ENCODE peak calls at places on chromosomes 4 and X, in six cellular contexts. J is naive thymus-derived CD4-positive, alpha-beta T cell; A is IMR-90; S is cardiac muscle cell; Z is RWPE1; C is HCT116. E is an unnamed sample.

GRCh38 chr4:127400736-127401346 is 231.9 kb upstream of the INTU start:
- DNase-seq in A (peak; percentile 83), C (peak; percentile 73), Z (peak; percentile 49), S (peak; percentile 67), J (no peak), E (peak; percentile 24)

GRCh38 chrX:153595387-153595786 is 3.6 kb downstream of the CCNQ start:
- DNase-seq in Z (no peak), J (no peak), A (no peak), C (no peak), S (no peak), E (no peak)

GRCh38 chrX:9525511-9526248 is 60.8 kb downstream of the TBL1X start:
- DNase-seq in S (peak; percentile 53), J (peak; percentile 15), Z (no peak), C (no peak), A (peak; percentile 21), E (no peak)

GRCh38 chr4:5750052-5750950 is 39.3 kb downstream of the EVC start:
- DNase-seq in S (no peak), J (no peak), A (peak; percentile 84), Z (no peak), C (no peak), E (no peak)

GRCh38 chr4:24514808-24515207 is 69.5 kb downstream of the DHX15 start:
- DNase-seq in C (no peak), S (no peak), Z (peak; percentile 26), A (no peak), J (no peak), E (no peak)

GRCh38 chr4:71553605-71554004 is 214.8 kb downstream of the SLC4A4 start:
- DNase-seq in J (no peak), C (peak; percentile 10), Z (peak; percentile 13), S (peak; percentile 24), A (peak; percentile 64), E (no peak)

GRCh38 chrX:134373736-134374135 is 86.2 kb upstream of the HPRT1 start:
- DNase-seq in S (peak; percentile 12), J (no peak), C (no peak), A (no peak), Z (no peak), E (no peak)

GRCh38 chr4:94686086-94686485 is 71.7 kb upstream of the BMPR1B start:
- DNase-seq in C (no peak), Z (no peak), J (no peak), A (no peak), S (no peak), E (no peak)

GRCh38 chr4:6633091-6633906 is 7.2 kb upstream of the MRFAP1 start:
- DNase-seq in Z (peak; percentile 20), S (no peak), C (no peak), A (peak; percentile 49), J (no peak), E (no peak)

GRCh38 chr4:15649914-15650545 is 5.1 kb downstream of the FBXL5 start:
- DNase-seq in C (peak; percentile 45), S (peak; percentile 69), A (peak; percentile 63), Z (peak; percentile 28), J (peak; percentile 81), E (no peak)

GRCh38 chr4:8050555-8051206 is 107.9 kb downstream of the ABLIM2 start:
- DNase-seq in A (peak; percentile 11), J (no peak), Z (no peak), C (no peak), S (peak; percentile 88), E (no peak)

GRCh38 chr4:6123116-6123515 is 77.2 kb downstream of the JAKMIP1 start:
- DNase-seq in C (no peak), S (no peak), Z (no peak), A (no peak), J (no peak), E (no peak)

GRCh38 chr4:151524610-151525009 is 115.6 kb downstream of the FHIP1A start:
- DNase-seq in A (no peak), Z (peak; percentile 70), C (no peak), S (no peak), J (peak; percentile 10), E (no peak)

GRCh38 chrX:40012039-40012799 is 85.5 kb downstream of the BCOR start:
- DNase-seq in S (no peak), J (no peak), C (no peak), A (peak; percentile 71), Z (peak; percentile 18), E (no peak)

GRCh38 chrX:78643874-78644273 is 15.3 kb downstream of the RTL3 start:
- DNase-seq in C (no peak), S (no peak), J (peak; percentile 58), Z (no peak), A (no peak), E (no peak)

GRCh38 chr4:139973611-139974010 is 180.4 kb downstream of the MAML3 start:
- DNase-seq in A (no peak), Z (no peak), C (no peak), J (no peak), S (no peak), E (no peak)

GRCh38 chr4:62145276-62145675 is 945.1 kb downstream of the ADGRL3 start:
- DNase-seq in A (no peak), Z (no peak), S (no peak), C (no peak), J (no peak), E (no peak)

GRCh38 chr4:76003015-76003414 is 4.3 kb downstream of the CXCL9 start:
- DNase-seq in S (no peak), A (no peak), C (no peak), Z (no peak), J (no peak), E (no peak)

GRCh38 chr4:38169524-38169923 is 209.3 kb downstream of the PTTG2 start:
- DNase-seq in S (no peak), C (no peak), Z (no peak), J (no peak), A (peak; percentile 43), E (no peak)

GRCh38 chrX:40142417-40142816 is 44.7 kb upstream of the BCOR start:
- DNase-seq in J (no peak), Z (no peak), S (no peak), C (no peak), A (no peak), E (no peak)

GRCh38 chr4:146245899-146246298 is 31.6 kb downstream of the REELD1 start:
- DNase-seq in S (no peak), J (no peak), A (no peak), Z (no peak), C (no peak), E (no peak)

GRCh38 chr4:52202251-52202779 is 151.2 kb downstream of the SPATA18 start:
- DNase-seq in Z (no peak), S (peak; percentile 82), C (no peak), A (no peak), J (no peak), E (no peak)

GRCh38 chr4:52199574-52200338 is 148.7 kb downstream of the SPATA18 start:
- DNase-seq in A (peak; percentile 7), S (no peak), Z (peak; percentile 75), J (no peak), C (no peak), E (peak; percentile 6)

GRCh38 chr4:52201705-52202104 is 150.6 kb downstream of the SPATA18 start:
- DNase-seq in S (peak; percentile 17), C (no peak), Z (no peak), J (no peak), A (no peak), E (no peak)

GRCh38 chr4:52198356-52198755 is 147.3 kb downstream of the SPATA18 start:
- DNase-seq in S (no peak), C (no peak), Z (no peak), A (no peak), J (no peak), E (no peak)

DNA sequence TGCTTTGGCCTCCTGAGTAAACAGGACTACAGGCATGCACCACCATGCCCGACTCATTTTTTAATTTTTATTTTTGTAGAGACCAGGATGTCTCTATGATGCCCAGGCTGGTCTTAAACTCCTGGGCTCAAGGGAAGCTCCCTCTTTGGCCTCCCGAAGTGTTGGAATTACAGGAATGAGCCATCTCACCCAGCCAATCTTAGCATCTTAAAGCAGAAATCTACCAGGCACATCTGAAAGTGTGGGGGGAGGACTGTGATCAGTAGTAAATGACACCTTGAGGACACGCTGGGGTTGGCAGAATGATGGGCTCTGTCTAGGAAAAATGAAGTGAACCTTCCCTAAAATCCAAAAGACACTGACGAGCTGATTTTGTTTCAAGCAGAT is 149.2 kb downstream of the SPATA18 start:
- DNase-seq in J (no peak), Z (no peak), C (no peak), A (no peak), S (no peak), E (no peak)
- H3K27ac ChIP-seq in J (no peak overlapping the region), Z (peak overlapping the region; percentile 65), C (no peak overlapping the region), A (no peak overlapping the region), S (no peak overlapping the region), E (no peak overlapping the region)

GRCh38 chr4:52877006-52877405 is 14.9 kb downstream of the RASL11B start:
- DNase-seq in J (no peak), Z (no peak), C (no peak), S (no peak), A (no peak), E (no peak)
- H3K27ac ChIP-seq in J (no peak overlapping the region), Z (no peak overlapping the region), C (no peak overlapping the region), S (no peak overlapping the region), A (no peak overlapping the region), E (no peak overlapping the region)

GRCh38 chr4:123848615-123849014 is 452.0 kb downstream of the SPRY1 start:
- DNase-seq in S (no peak), J (no peak), Z (no peak), A (no peak), C (no peak), E (no peak)
- H3K27ac ChIP-seq in S (no peak overlapping the region), J (no peak overlapping the region), Z (no peak overlapping the region), A (no peak overlapping the region), C (no peak overlapping the region), E (no peak overlapping the region)

GRCh38 chr4:965766-966134 is 7.6 kb downstream of the DGKQ start:
- DNase-seq in A (no peak), J (no peak), S (no peak), C (no peak), Z (no peak), E (no peak)
- H3K27ac ChIP-seq in A (no peak overlapping the region), J (no peak overlapping the region), S (no peak overlapping the region), C (no peak overlapping the region), Z (no peak overlapping the region), E (no peak overlapping the region)